ENCODE peak calls at places on chromosome 7, in four cellular contexts. One of them, this sample, is unnamed.

GRCh38 chr7:117827861-117828260 is 45.4 kb downstream of the CTTNBP2 start:
- DNase-seq in MM.1S: no peak
- DNase-seq in mammary epithelial cell: peak
- DNase-seq in left ventricle myocardium inferior: no peak
- DNase-seq in this sample: peak

GRCh38 chr7:1569833-1570632 is at the start of gene PSMG3:
- DNase-seq in left ventricle myocardium inferior: peak
- DNase-seq in mammary epithelial cell: peak
- DNase-seq in MM.1S: peak
- DNase-seq in this sample: no peak

GRCh38 chr7:26181474-26182227 is 18.9 kb downstream of the HNRNPA2B1 start:
- DNase-seq in MM.1S: no peak
- DNase-seq in left ventricle myocardium inferior: no peak
- DNase-seq in mammary epithelial cell: no peak
- DNase-seq in this sample: no peak

GRCh38 chr7:139947021-139947420 is 115.7 kb downstream of the PARP12 start:
- DNase-seq in mammary epithelial cell: no peak
- DNase-seq in MM.1S: no peak
- DNase-seq in left ventricle myocardium inferior: no peak
- DNase-seq in this sample: no peak

GRCh38 chr7:96547371-96547811 is 162.3 kb downstream of the SEM1 start:
- DNase-seq in left ventricle myocardium inferior: no peak
- DNase-seq in mammary epithelial cell: peak
- DNase-seq in MM.1S: no peak
- DNase-seq in this sample: no peak

GRCh38 chr7:148609045-148609725 is 18.6 kb downstream of the C7orf33 start:
- DNase-seq in MM.1S: no peak
- DNase-seq in mammary epithelial cell: no peak
- DNase-seq in left ventricle myocardium inferior: no peak
- DNase-seq in this sample: no peak

GRCh38 chr7:66335318-66335717 is 130.2 kb downstream of the TPST1 start:
- DNase-seq in left ventricle myocardium inferior: no peak
- DNase-seq in MM.1S: no peak
- DNase-seq in mammary epithelial cell: no peak
- DNase-seq in this sample: no peak

GRCh38 chr7:158394936-158395335 is 192.7 kb downstream of the PTPRN2 start:
- DNase-seq in mammary epithelial cell: no peak
- DNase-seq in MM.1S: peak
- DNase-seq in left ventricle myocardium inferior: peak
- DNase-seq in this sample: no peak

GRCh38 chr7:131604841-131605279 is 48.4 kb upstream of the PODXL start:
- DNase-seq in MM.1S: no peak
- DNase-seq in left ventricle myocardium inferior: no peak
- DNase-seq in mammary epithelial cell: peak
- DNase-seq in this sample: peak

GRCh38 chr7:143884978-143885559 is 16.9 kb downstream of the TCAF1 start:
- DNase-seq in MM.1S: no peak
- DNase-seq in left ventricle myocardium inferior: peak
- DNase-seq in mammary epithelial cell: no peak
- DNase-seq in this sample: no peak

GRCh38 chr7:143882020-143882610 is 19.9 kb downstream of the TCAF1 start:
- DNase-seq in left ventricle myocardium inferior: peak
- DNase-seq in mammary epithelial cell: no peak
- DNase-seq in MM.1S: no peak
- DNase-seq in this sample: no peak

GRCh38 chr7:143885951-143886350 is 16.0 kb downstream of the TCAF1 start:
- DNase-seq in mammary epithelial cell: no peak
- DNase-seq in MM.1S: no peak
- DNase-seq in left ventricle myocardium inferior: no peak
- DNase-seq in this sample: no peak

GRCh38 chr7:143884276-143884977 is 17.5 kb downstream of the TCAF1 start:
- DNase-seq in MM.1S: no peak
- DNase-seq in left ventricle myocardium inferior: no peak
- DNase-seq in mammary epithelial cell: no peak
- DNase-seq in this sample: no peak

GRCh38 chr7:143882611-143883078 is 19.3 kb downstream of the TCAF1 start:
- DNase-seq in left ventricle myocardium inferior: peak
- DNase-seq in MM.1S: no peak
- DNase-seq in mammary epithelial cell: peak
- DNase-seq in this sample: no peak
- H3K4me3 ChIP-seq in left ventricle myocardium inferior: peak
- H3K4me3 ChIP-seq in MM.1S: no peak
- H3K4me3 ChIP-seq in mammary epithelial cell: peak
- H3K4me3 ChIP-seq in this sample: peak

GRCh38 chr7:16758634-16759602 is 5.4 kb downstream of the TSPAN13 start:
- DNase-seq in MM.1S: no peak
- DNase-seq in mammary epithelial cell: no peak
- DNase-seq in left ventricle myocardium inferior: no peak
- DNase-seq in this sample: no peak
- H3K4me3 ChIP-seq in MM.1S: no peak
- H3K4me3 ChIP-seq in mammary epithelial cell: no peak
- H3K4me3 ChIP-seq in left ventricle myocardium inferior: no peak
- H3K4me3 ChIP-seq in this sample: no peak

DNA sequence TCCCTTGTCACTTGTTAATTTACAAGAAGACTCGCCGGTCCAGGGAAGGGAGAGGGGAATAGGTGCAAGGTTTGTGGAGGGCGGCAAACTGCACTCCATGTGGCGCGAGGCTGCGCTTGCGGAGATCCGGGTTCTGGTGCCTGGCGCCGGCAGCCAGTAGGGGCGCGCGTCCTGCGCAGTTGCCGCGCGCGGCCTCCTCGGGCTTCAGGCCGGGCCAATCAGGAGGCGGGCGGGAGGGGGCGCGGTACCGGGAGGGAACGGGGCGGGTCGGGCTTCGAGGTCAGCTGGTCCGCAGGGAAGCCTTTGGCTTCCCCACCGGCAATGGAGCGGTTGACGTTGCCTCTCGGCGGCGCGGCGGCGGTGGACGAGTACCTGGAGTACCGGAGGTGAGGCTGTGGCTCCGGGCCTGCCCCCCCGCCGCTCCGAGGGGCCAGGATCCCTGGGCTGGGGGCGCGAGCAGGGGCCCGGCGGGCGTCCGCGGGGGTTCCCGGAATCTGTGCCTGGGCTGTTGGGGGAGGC is at the start of gene FAM221A:
- DNase-seq in left ventricle myocardium inferior: peak
- DNase-seq in MM.1S: peak
- DNase-seq in mammary epithelial cell: peak
- DNase-seq in this sample: no peak
- H3K4me3 ChIP-seq in left ventricle myocardium inferior: peak
- H3K4me3 ChIP-seq in MM.1S: peak
- H3K4me3 ChIP-seq in mammary epithelial cell: peak
- H3K4me3 ChIP-seq in this sample: peak

GRCh38 chr7:45923290-45923689 is 2.2 kb upstream of the IGFBP3 start:
- DNase-seq in mammary epithelial cell: peak
- DNase-seq in MM.1S: peak
- DNase-seq in left ventricle myocardium inferior: peak
- DNase-seq in this sample: peak
- H3K4me3 ChIP-seq in mammary epithelial cell: no peak
- H3K4me3 ChIP-seq in MM.1S: peak
- H3K4me3 ChIP-seq in left ventricle myocardium inferior: peak
- H3K4me3 ChIP-seq in this sample: no peak

GRCh38 chr7:87226495-87226894 is 7.0 kb upstream of the TMEM243 start:
- DNase-seq in mammary epithelial cell: no peak
- DNase-seq in left ventricle myocardium inferior: no peak
- DNase-seq in MM.1S: no peak
- DNase-seq in this sample: no peak
- H3K4me3 ChIP-seq in mammary epithelial cell: no peak
- H3K4me3 ChIP-seq in left ventricle myocardium inferior: no peak
- H3K4me3 ChIP-seq in MM.1S: no peak
- H3K4me3 ChIP-seq in this sample: no peak

GRCh38 chr7:3254718-3255117 is 46.3 kb upstream of the SDK1 start:
- DNase-seq in mammary epithelial cell: no peak
- DNase-seq in left ventricle myocardium inferior: no peak
- DNase-seq in MM.1S: no peak
- DNase-seq in this sample: no peak

GRCh38 chr7:3265388-3265787 is 35.7 kb upstream of the SDK1 start:
- DNase-seq in MM.1S: no peak
- DNase-seq in mammary epithelial cell: no peak
- DNase-seq in left ventricle myocardium inferior: no peak
- DNase-seq in this sample: no peak

GRCh38 chr7:3264693-3265339 is 36.2 kb upstream of the SDK1 start:
- DNase-seq in left ventricle myocardium inferior: no peak
- DNase-seq in MM.1S: no peak
- DNase-seq in mammary epithelial cell: no peak
- DNase-seq in this sample: no peak

GRCh38 chr7:3260425-3260762 is 40.7 kb upstream of the SDK1 start:
- DNase-seq in MM.1S: no peak
- DNase-seq in left ventricle myocardium inferior: no peak
- DNase-seq in mammary epithelial cell: no peak
- DNase-seq in this sample: no peak

GRCh38 chr7:3259711-3260424 is 41.2 kb upstream of the SDK1 start:
- DNase-seq in left ventricle myocardium inferior: no peak
- DNase-seq in MM.1S: no peak
- DNase-seq in mammary epithelial cell: no peak
- DNase-seq in this sample: no peak
- H3K4me3 ChIP-seq in left ventricle myocardium inferior: peak
- H3K4me3 ChIP-seq in MM.1S: peak
- H3K4me3 ChIP-seq in mammary epithelial cell: peak
- H3K4me3 ChIP-seq in this sample: peak

GRCh38 chr7:87154569-87154968 is 2.3 kb downstream of the DMTF1 start:
- DNase-seq in left ventricle myocardium inferior: no peak
- DNase-seq in mammary epithelial cell: no peak
- DNase-seq in MM.1S: no peak
- DNase-seq in this sample: no peak
- H3K4me3 ChIP-seq in left ventricle myocardium inferior: peak
- H3K4me3 ChIP-seq in mammary epithelial cell: peak
- H3K4me3 ChIP-seq in MM.1S: peak
- H3K4me3 ChIP-seq in this sample: peak

This sample was measured in HFF-Myc.